ENCODE peak calls at places on chromosomes 5 and 9, in eight cellular contexts. One of them, this sample, is unnamed.

GRCh38 chr9:37468620-37469019 is 3.4 kb upstream of the ZBTB5 start:
- DNase-seq in left ventricle myocardium inferior: no peak
- DNase-seq in GM23338: peak; percentile 45
- DNase-seq in endodermal cell: no peak
- DNase-seq in CD8-positive, alpha-beta memory T cell: no peak
- DNase-seq in heart right ventricle: no peak
- DNase-seq in cardiac muscle cell: no peak
- DNase-seq in mammary epithelial cell: no peak
- DNase-seq in this sample: no peak

GRCh38 chr5:102811962-102812361 is 56.9 kb downstream of the PAM start:
- DNase-seq in GM23338: no peak
- DNase-seq in left ventricle myocardium inferior: no peak
- DNase-seq in mammary epithelial cell: peak; percentile 75
- DNase-seq in heart right ventricle: no peak
- DNase-seq in cardiac muscle cell: no peak
- DNase-seq in endodermal cell: no peak
- DNase-seq in CD8-positive, alpha-beta memory T cell: no peak
- DNase-seq in this sample: no peak

GRCh38 chr9:122941560-122942234 is 877 bp downstream of the RABGAP1 start:
- DNase-seq in cardiac muscle cell: peak; percentile 52
- DNase-seq in left ventricle myocardium inferior: no peak
- DNase-seq in mammary epithelial cell: peak; percentile 58
- DNase-seq in heart right ventricle: no peak
- DNase-seq in GM23338: peak; percentile 37
- DNase-seq in endodermal cell: no peak
- DNase-seq in CD8-positive, alpha-beta memory T cell: no peak
- DNase-seq in this sample: no peak

GRCh38 chr9:116286287-116286686 is 132.7 kb downstream of the PAPPA start:
- DNase-seq in CD8-positive, alpha-beta memory T cell: no peak
- DNase-seq in left ventricle myocardium inferior: no peak
- DNase-seq in heart right ventricle: no peak
- DNase-seq in cardiac muscle cell: peak; percentile 31
- DNase-seq in mammary epithelial cell: no peak
- DNase-seq in GM23338: peak; percentile 92
- DNase-seq in endodermal cell: peak; percentile 85
- DNase-seq in this sample: no peak

GRCh38 chr9:91900057-91900816 is 49.8 kb downstream of the ROR2 start:
- DNase-seq in GM23338: peak; percentile 38
- DNase-seq in left ventricle myocardium inferior: peak; percentile 28
- DNase-seq in heart right ventricle: no peak
- DNase-seq in endodermal cell: peak; percentile 84
- DNase-seq in mammary epithelial cell: no peak
- DNase-seq in CD8-positive, alpha-beta memory T cell: no peak
- DNase-seq in cardiac muscle cell: peak; percentile 78
- DNase-seq in this sample: no peak

GRCh38 chr5:138461343-138462125 is 3.7 kb upstream of the EGR1 start:
- DNase-seq in heart right ventricle: no peak
- DNase-seq in mammary epithelial cell: peak; percentile 87
- DNase-seq in left ventricle myocardium inferior: no peak
- DNase-seq in endodermal cell: peak; percentile 51
- DNase-seq in GM23338: peak; percentile 36
- DNase-seq in CD8-positive, alpha-beta memory T cell: no peak
- DNase-seq in cardiac muscle cell: no peak
- DNase-seq in this sample: peak; percentile 35

GRCh38 chr9:34500623-34501267 is 22.0 kb downstream of the ENHO start:
- DNase-seq in left ventricle myocardium inferior: peak; percentile 48
- DNase-seq in heart right ventricle: peak; percentile 34
- DNase-seq in cardiac muscle cell: peak; percentile 57
- DNase-seq in GM23338: peak; percentile 80
- DNase-seq in mammary epithelial cell: peak; percentile 64
- DNase-seq in CD8-positive, alpha-beta memory T cell: peak; percentile 61
- DNase-seq in endodermal cell: peak; percentile 93
- DNase-seq in this sample: peak; percentile 69

GRCh38 chr5:132066871-132067270 is 6.4 kb downstream of the IL3 start:
- DNase-seq in CD8-positive, alpha-beta memory T cell: no peak
- DNase-seq in GM23338: no peak
- DNase-seq in left ventricle myocardium inferior: peak; percentile 3
- DNase-seq in cardiac muscle cell: no peak
- DNase-seq in mammary epithelial cell: no peak
- DNase-seq in heart right ventricle: no peak
- DNase-seq in endodermal cell: no peak
- DNase-seq in this sample: no peak

GRCh38 chr9:70601000-70601929 is 186.8 kb upstream of the KLF9 start:
- DNase-seq in left ventricle myocardium inferior: peak; percentile 98
- DNase-seq in endodermal cell: peak; percentile 49
- DNase-seq in cardiac muscle cell: peak; percentile 30
- DNase-seq in heart right ventricle: peak; percentile 97
- DNase-seq in CD8-positive, alpha-beta memory T cell: no peak
- DNase-seq in mammary epithelial cell: peak; percentile 70
- DNase-seq in GM23338: no peak
- DNase-seq in this sample: peak; percentile 84

GRCh38 chr5:144142030-144142825 is 28.2 kb downstream of the YIPF5 start:
- DNase-seq in mammary epithelial cell: peak; percentile 48
- DNase-seq in cardiac muscle cell: peak; percentile 47
- DNase-seq in CD8-positive, alpha-beta memory T cell: no peak
- DNase-seq in left ventricle myocardium inferior: no peak
- DNase-seq in GM23338: peak; percentile 77
- DNase-seq in endodermal cell: peak; percentile 53
- DNase-seq in heart right ventricle: no peak
- DNase-seq in this sample: no peak

GRCh38 chr5:13385066-13385465 is 559.4 kb downstream of the DNAH5 start:
- DNase-seq in left ventricle myocardium inferior: no peak
- DNase-seq in cardiac muscle cell: no peak
- DNase-seq in heart right ventricle: no peak
- DNase-seq in GM23338: no peak
- DNase-seq in mammary epithelial cell: no peak
- DNase-seq in CD8-positive, alpha-beta memory T cell: no peak
- DNase-seq in endodermal cell: no peak
- DNase-seq in this sample: no peak

GRCh38 chr9:91914404-91914803 is 35.6 kb downstream of the ROR2 start:
- DNase-seq in endodermal cell: peak; percentile 75
- DNase-seq in heart right ventricle: no peak
- DNase-seq in mammary epithelial cell: no peak
- DNase-seq in GM23338: peak; percentile 61
- DNase-seq in cardiac muscle cell: no peak
- DNase-seq in left ventricle myocardium inferior: no peak
- DNase-seq in CD8-positive, alpha-beta memory T cell: no peak
- DNase-seq in this sample: no peak

GRCh38 chr9:124941689-124942561 is 1.0 kb upstream of the GOLGA1 start:
- DNase-seq in heart right ventricle: peak; percentile 42
- DNase-seq in mammary epithelial cell: peak; percentile 9
- DNase-seq in CD8-positive, alpha-beta memory T cell: peak; percentile 46
- DNase-seq in left ventricle myocardium inferior: peak; percentile 47
- DNase-seq in GM23338: peak; percentile 62
- DNase-seq in endodermal cell: peak; percentile 78
- DNase-seq in cardiac muscle cell: peak; percentile 70
- DNase-seq in this sample: peak; percentile 64

GRCh38 chr5:109418752-109419352 is 9.1 kb upstream of the PJA2 start:
- DNase-seq in GM23338: no peak
- DNase-seq in cardiac muscle cell: no peak
- DNase-seq in CD8-positive, alpha-beta memory T cell: no peak
- DNase-seq in left ventricle myocardium inferior: no peak
- DNase-seq in heart right ventricle: no peak
- DNase-seq in endodermal cell: no peak
- DNase-seq in mammary epithelial cell: no peak
- DNase-seq in this sample: no peak

GRCh38 chr9:101513351-101513750 is 20.3 kb upstream of the RNF20 start:
- DNase-seq in mammary epithelial cell: no peak
- DNase-seq in left ventricle myocardium inferior: no peak
- DNase-seq in heart right ventricle: no peak
- DNase-seq in cardiac muscle cell: no peak
- DNase-seq in endodermal cell: peak; percentile 69
- DNase-seq in CD8-positive, alpha-beta memory T cell: no peak
- DNase-seq in GM23338: peak; percentile 40
- DNase-seq in this sample: no peak

GRCh38 chr5:148469446-148470062 is 85.8 kb downstream of the FBXO38 start:
- DNase-seq in GM23338: no peak
- DNase-seq in left ventricle myocardium inferior: peak; percentile 40
- DNase-seq in mammary epithelial cell: no peak
- DNase-seq in heart right ventricle: no peak
- DNase-seq in cardiac muscle cell: no peak
- DNase-seq in endodermal cell: no peak
- DNase-seq in CD8-positive, alpha-beta memory T cell: no peak
- DNase-seq in this sample: no peak

GRCh38 chr5:133679534-133679933 is 67.2 kb upstream of the FSTL4 start:
- DNase-seq in left ventricle myocardium inferior: no peak
- DNase-seq in mammary epithelial cell: no peak
- DNase-seq in heart right ventricle: no peak
- DNase-seq in cardiac muscle cell: no peak
- DNase-seq in CD8-positive, alpha-beta memory T cell: no peak
- DNase-seq in GM23338: no peak
- DNase-seq in endodermal cell: peak; percentile 23
- DNase-seq in this sample: no peak

GRCh38 chr5:112795944-112796678 is 58.4 kb downstream of the APC start:
- DNase-seq in CD8-positive, alpha-beta memory T cell: no peak
- DNase-seq in cardiac muscle cell: no peak
- DNase-seq in left ventricle myocardium inferior: no peak
- DNase-seq in endodermal cell: no peak
- DNase-seq in GM23338: peak; percentile 25
- DNase-seq in mammary epithelial cell: no peak
- DNase-seq in heart right ventricle: no peak
- DNase-seq in this sample: no peak

GRCh38 chr5:76710991-76711390 is 4.9 kb upstream of the F2R start:
- DNase-seq in mammary epithelial cell: peak; percentile 89
- DNase-seq in GM23338: no peak
- DNase-seq in endodermal cell: no peak
- DNase-seq in cardiac muscle cell: no peak
- DNase-seq in CD8-positive, alpha-beta memory T cell: no peak
- DNase-seq in heart right ventricle: no peak
- DNase-seq in left ventricle myocardium inferior: no peak
- DNase-seq in this sample: no peak

GRCh38 chr5:29114331-29114768 is 2076.0 kb upstream of the CDH9 start:
- DNase-seq in CD8-positive, alpha-beta memory T cell: no peak
- DNase-seq in cardiac muscle cell: no peak
- DNase-seq in GM23338: no peak
- DNase-seq in endodermal cell: peak; percentile 59
- DNase-seq in left ventricle myocardium inferior: no peak
- DNase-seq in mammary epithelial cell: no peak
- DNase-seq in heart right ventricle: no peak
- DNase-seq in this sample: no peak

GRCh38 chr9:14215614-14216013 is 98.3 kb downstream of the NFIB start:
- DNase-seq in GM23338: no peak
- DNase-seq in endodermal cell: no peak
- DNase-seq in heart right ventricle: no peak
- DNase-seq in cardiac muscle cell: no peak
- DNase-seq in left ventricle myocardium inferior: no peak
- DNase-seq in mammary epithelial cell: no peak
- DNase-seq in CD8-positive, alpha-beta memory T cell: no peak
- DNase-seq in this sample: no peak

GRCh38 chr9:134438204-134438788 is 112.0 kb downstream of the RXRA start:
- DNase-seq in cardiac muscle cell: no peak
- DNase-seq in endodermal cell: peak; percentile 80
- DNase-seq in mammary epithelial cell: no peak
- DNase-seq in left ventricle myocardium inferior: no peak
- DNase-seq in CD8-positive, alpha-beta memory T cell: no peak
- DNase-seq in GM23338: peak; percentile 59
- DNase-seq in heart right ventricle: no peak
- DNase-seq in this sample: peak; percentile 59
- H3K4me1 ChIP-seq in cardiac muscle cell: peaks cover 31% of the 10 kb centered on the region
- H3K4me1 ChIP-seq in endodermal cell: no peaks in the 10 kb centered on the region
- H3K4me1 ChIP-seq in mammary epithelial cell: peaks cover 21% of the 10 kb centered on the region
- H3K4me1 ChIP-seq in left ventricle myocardium inferior: peaks cover 98% of the 10 kb centered on the region
- H3K4me1 ChIP-seq in CD8-positive, alpha-beta memory T cell: no peaks in the 10 kb centered on the region
- H3K4me1 ChIP-seq in GM23338: no peaks in the 10 kb centered on the region
- H3K4me1 ChIP-seq in heart right ventricle: peaks cover 47% of the 10 kb centered on the region
- H3K4me1 ChIP-seq in this sample: peaks cover 75% of the 10 kb centered on the region

GRCh38 chr5:152364899-152365298 is 40.2 kb downstream of the NMUR2 start:
- DNase-seq in heart right ventricle: no peak
- DNase-seq in endodermal cell: no peak
- DNase-seq in cardiac muscle cell: no peak
- DNase-seq in left ventricle myocardium inferior: no peak
- DNase-seq in CD8-positive, alpha-beta memory T cell: no peak
- DNase-seq in GM23338: no peak
- DNase-seq in mammary epithelial cell: no peak
- DNase-seq in this sample: no peak
- H3K4me1 ChIP-seq in heart right ventricle: no peaks in the 10 kb centered on the region
- H3K4me1 ChIP-seq in endodermal cell: no peaks in the 10 kb centered on the region
- H3K4me1 ChIP-seq in cardiac muscle cell: peaks cover 7% of the 10 kb centered on the region
- H3K4me1 ChIP-seq in left ventricle myocardium inferior: peaks cover 20% of the 10 kb centered on the region
- H3K4me1 ChIP-seq in CD8-positive, alpha-beta memory T cell: no peaks in the 10 kb centered on the region
- H3K4me1 ChIP-seq in GM23338: no peaks in the 10 kb centered on the region
- H3K4me1 ChIP-seq in mammary epithelial cell: no peaks in the 10 kb centered on the region
- H3K4me1 ChIP-seq in this sample: no peaks in the 10 kb centered on the region

GRCh38 chr5:62077823-62078550 is 228.0 kb upstream of the KIF2A start:
- DNase-seq in cardiac muscle cell: no peak
- DNase-seq in heart right ventricle: no peak
- DNase-seq in CD8-positive, alpha-beta memory T cell: no peak
- DNase-seq in left ventricle myocardium inferior: no peak
- DNase-seq in mammary epithelial cell: peak; percentile 44
- DNase-seq in endodermal cell: peak; percentile 68
- DNase-seq in GM23338: no peak
- DNase-seq in this sample: no peak
- H3K4me1 ChIP-seq in cardiac muscle cell: no peaks in the 10 kb centered on the region
- H3K4me1 ChIP-seq in heart right ventricle: no peaks in the 10 kb centered on the region
- H3K4me1 ChIP-seq in CD8-positive, alpha-beta memory T cell: no peaks in the 10 kb centered on the region
- H3K4me1 ChIP-seq in left ventricle myocardium inferior: no peaks in the 10 kb centered on the region
- H3K4me1 ChIP-seq in mammary epithelial cell: peaks cover 37% of the 10 kb centered on the region
- H3K4me1 ChIP-seq in endodermal cell: peaks cover 3% of the 10 kb centered on the region
- H3K4me1 ChIP-seq in GM23338: peaks cover 43% of the 10 kb centered on the region
- H3K4me1 ChIP-seq in this sample: no peaks in the 10 kb centered on the region

GRCh38 chr5:157387683-157388093 is 72.3 kb upstream of the NIPAL4 start:
- DNase-seq in heart right ventricle: no peak
- DNase-seq in CD8-positive, alpha-beta memory T cell: no peak
- DNase-seq in mammary epithelial cell: peak; percentile 52
- DNase-seq in endodermal cell: no peak
- DNase-seq in left ventricle myocardium inferior: no peak
- DNase-seq in cardiac muscle cell: peak; percentile 42
- DNase-seq in GM23338: no peak
- DNase-seq in this sample: no peak

GRCh38 chr5:157390179-157390923 is 69.7 kb upstream of the NIPAL4 start:
- DNase-seq in mammary epithelial cell: peak; percentile 98
- DNase-seq in cardiac muscle cell: no peak
- DNase-seq in endodermal cell: peak; percentile 63
- DNase-seq in heart right ventricle: no peak
- DNase-seq in CD8-positive, alpha-beta memory T cell: peak; percentile 50
- DNase-seq in GM23338: no peak
- DNase-seq in left ventricle myocardium inferior: no peak
- DNase-seq in this sample: peak; percentile 51

GRCh38 chr5:157388148-157388547 is 71.9 kb upstream of the NIPAL4 start:
- DNase-seq in left ventricle myocardium inferior: no peak
- DNase-seq in cardiac muscle cell: no peak
- DNase-seq in GM23338: no peak
- DNase-seq in mammary epithelial cell: no peak
- DNase-seq in endodermal cell: no peak
- DNase-seq in CD8-positive, alpha-beta memory T cell: no peak
- DNase-seq in heart right ventricle: no peak
- DNase-seq in this sample: no peak

GRCh38 chr5:157390924-157391297 is 69.1 kb upstream of the NIPAL4 start:
- DNase-seq in endodermal cell: no peak
- DNase-seq in CD8-positive, alpha-beta memory T cell: no peak
- DNase-seq in left ventricle myocardium inferior: no peak
- DNase-seq in GM23338: no peak
- DNase-seq in heart right ventricle: no peak
- DNase-seq in cardiac muscle cell: no peak
- DNase-seq in mammary epithelial cell: no peak
- DNase-seq in this sample: no peak

DNA sequence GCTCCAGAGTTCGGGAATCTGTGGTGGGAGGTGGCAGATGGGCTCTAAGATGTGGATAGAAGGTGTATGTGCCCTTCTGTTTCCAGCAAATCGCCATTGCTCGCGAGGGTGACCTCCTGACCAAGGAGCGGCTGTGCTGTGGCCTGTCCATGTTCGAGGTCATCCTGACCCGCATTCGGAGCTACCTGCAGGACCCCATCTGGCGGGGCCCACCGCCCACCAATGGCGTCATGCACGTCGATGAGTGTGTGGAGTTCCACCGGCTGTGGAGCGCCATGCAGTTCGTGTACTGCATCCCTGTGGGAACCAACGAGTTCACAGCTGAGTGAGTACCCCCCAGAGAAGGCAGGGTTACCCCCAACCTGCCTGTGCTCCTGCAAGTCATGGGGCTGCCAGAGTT is 70.9 kb upstream of the NIPAL4 start:
- DNase-seq in endodermal cell: no peak
- DNase-seq in heart right ventricle: no peak
- DNase-seq in CD8-positive, alpha-beta memory T cell: no peak
- DNase-seq in left ventricle myocardium inferior: no peak
- DNase-seq in GM23338: no peak
- DNase-seq in cardiac muscle cell: no peak
- DNase-seq in mammary epithelial cell: no peak
- DNase-seq in this sample: no peak
- H3K4me1 ChIP-seq in endodermal cell: peaks cover 4% of the 10 kb centered on the region
- H3K4me1 ChIP-seq in heart right ventricle: no peaks in the 10 kb centered on the region
- H3K4me1 ChIP-seq in CD8-positive, alpha-beta memory T cell: no peaks in the 10 kb centered on the region
- H3K4me1 ChIP-seq in left ventricle myocardium inferior: peaks cover 33% of the 10 kb centered on the region
- H3K4me1 ChIP-seq in GM23338: peaks cover 8% of the 10 kb centered on the region
- H3K4me1 ChIP-seq in cardiac muscle cell: peaks cover 31% of the 10 kb centered on the region
- H3K4me1 ChIP-seq in mammary epithelial cell: peaks cover 36% of the 10 kb centered on the region
- H3K4me1 ChIP-seq in this sample: peaks cover 19% of the 10 kb centered on the region

This sample was measured in stomach.